ENCODE peak calls at places on chromosomes 1 and 21, in six cellular contexts. Q is AG09309, L is progenitor cell of endocrine pancreas, G is right atrium auricular region, P is Calu3, F is GM10248. S is an unnamed sample.

GRCh38 chr1:41639332-41639936 is 155.0 kb upstream of the EDN2 start:
- DNase-seq in Q (no peak), L (no peak), G (no peak), P (no peak), F (peak), S (peak)

GRCh38 chr1:85584923-85585322 is 4.4 kb downstream of the CCN1 start:
- DNase-seq in Q (no peak), L (no peak), G (no peak), P (no peak), F (no peak), S (no peak)

GRCh38 chr1:25575191-25575590 is 31.8 kb downstream of the LDLRAP1 start:
- DNase-seq in Q (no peak), L (no peak), G (no peak), P (no peak), F (no peak), S (no peak)

GRCh38 chr21:29130234-29130993 is at the start of gene MAP3K7CL:
- DNase-seq in Q (peak), L (no peak), G (peak), P (no peak), F (no peak), S (no peak)

GRCh38 chr1:74343191-74343590 is 108.0 kb downstream of the TNNI3K start:
- DNase-seq in Q (no peak), L (no peak), G (no peak), P (no peak), F (no peak), S (no peak)

GRCh38 chr21:45596704-45597318 is 46.7 kb upstream of the PCBP3 start:
- DNase-seq in Q (no peak), L (peak), G (no peak), P (peak), F (peak), S (peak)

GRCh38 chr1:4652631-4653327 is 1.6 kb upstream of the AJAP1 start:
- DNase-seq in Q (no peak), L (peak), G (no peak), P (peak), F (peak), S (peak)

GRCh38 chr1:161367684-161368398 is at the start of gene CFAP126:
- DNase-seq in Q (peak), L (no peak), G (peak), P (peak), F (peak), S (peak)

GRCh38 chr1:19925342-19926070 is 2.1 kb upstream of the PLA2G2E start:
- DNase-seq in Q (no peak), L (no peak), G (no peak), P (peak), F (no peak), S (no peak)

GRCh38 chr1:29525941-29526340 is 289.6 kb downstream of the PTPRU start:
- DNase-seq in Q (no peak), L (no peak), G (no peak), P (no peak), F (no peak), S (no peak)

GRCh38 chr21:45220106-45220505 is 67.6 kb downstream of the POFUT2 start:
- DNase-seq in Q (peak), L (no peak), G (no peak), P (no peak), F (no peak), S (no peak)

GRCh38 chr1:115476616-115477015 is 138.6 kb upstream of the NGF start:
- DNase-seq in Q (no peak), L (no peak), G (peak), P (no peak), F (no peak), S (no peak)
- TF ChIP-seq CTCF in Q (peak), L (no peak), G (no peak), P (no peak), F (no peak), S (no peak)

DNA sequence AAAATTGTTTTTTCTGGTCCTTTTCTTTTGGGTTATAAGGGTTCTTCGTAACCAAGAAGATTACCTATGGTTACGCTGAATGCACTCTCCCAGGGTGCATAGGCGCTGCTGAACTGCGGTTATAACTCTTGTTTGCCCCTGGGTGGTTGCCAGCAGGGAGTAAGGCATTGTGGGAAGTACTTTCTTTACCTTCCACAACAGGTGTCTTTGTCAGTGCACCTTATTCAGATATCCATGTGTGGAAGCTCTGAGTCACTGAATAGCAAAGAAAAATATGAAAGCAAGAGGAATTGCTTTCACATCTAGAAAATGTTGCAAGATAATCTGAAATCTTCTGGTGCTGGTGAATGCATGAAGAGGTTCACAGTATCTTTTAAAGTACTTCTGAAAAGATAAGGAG is 124.4 kb upstream of the CACYBP start:
- DNase-seq in Q (no peak), L (no peak), G (no peak), P (peak), F (no peak), S (no peak)
- TF ChIP-seq CTCF in Q (no peak), L (no peak), G (no peak), P (no peak), F (no peak), S (no peak)

DNA sequence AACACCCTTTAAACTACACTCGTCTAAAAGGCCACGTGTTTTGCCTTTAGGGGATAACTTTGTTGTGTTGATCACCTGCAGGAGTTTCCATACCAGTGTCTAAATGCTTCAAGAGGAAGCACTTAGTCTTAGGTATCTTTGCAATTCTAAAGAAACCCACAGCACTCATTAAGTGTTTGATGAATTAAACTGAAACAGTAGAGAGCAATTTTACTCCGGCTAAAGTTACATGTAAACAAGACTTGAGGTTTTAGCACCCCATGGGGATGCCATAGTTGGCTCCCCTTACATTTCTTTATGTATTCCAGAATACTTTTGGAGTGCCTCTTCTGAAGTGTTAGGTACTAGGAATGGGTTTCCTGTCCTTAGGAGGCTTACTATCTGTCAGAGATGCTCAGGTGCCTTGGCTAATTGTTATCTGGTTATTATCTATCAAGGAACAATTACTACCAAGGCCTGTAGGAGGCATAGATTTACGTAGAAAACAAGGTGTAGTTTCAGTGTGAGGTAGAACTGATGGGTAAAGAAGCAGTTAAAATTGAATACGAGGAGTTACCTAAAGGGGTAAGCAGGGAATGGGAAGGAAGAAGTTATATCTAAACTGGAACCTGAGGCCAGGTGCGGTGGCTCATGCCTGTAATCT is 176.8 kb upstream of the SAMSN1 start:
- DNase-seq in Q (no peak), L (no peak), G (no peak), P (no peak), F (no peak), S (no peak)
- TF ChIP-seq CTCF in Q (no peak), L (no peak), G (no peak), P (no peak), F (no peak), S (no peak)

GRCh38 chr1:83581747-83582146 is 417.2 kb downstream of the TTLL7 start:
- DNase-seq in Q (no peak), L (no peak), G (no peak), P (no peak), F (no peak), S (no peak)

GRCh38 chr1:83588140-83588539 is 410.8 kb downstream of the TTLL7 start:
- DNase-seq in Q (no peak), L (no peak), G (no peak), P (no peak), F (no peak), S (no peak)

GRCh38 chr1:83583351-83584014 is 415.4 kb downstream of the TTLL7 start:
- DNase-seq in Q (no peak), L (no peak), G (no peak), P (peak), F (no peak), S (no peak)
- TF ChIP-seq CTCF in Q (peak), L (no peak), G (peak), P (no peak), F (peak), S (peak)